ENCODE peak calls at places on chromosome 17, in ten cellular contexts. One of them, this sample, is unnamed.

GRCh38 chr17:81009124-81009523 is 17.5 kb downstream of the CHMP6 start:
- DNase-seq in right cardiac atrium: no peak
- DNase-seq in stimulated activated CD8-positive, alpha-beta memory T cell treated with anti-CD3 and anti-CD28 coated beads, Interleukin-7, amount 100 ng/mL, for 1 hour: no peak
- DNase-seq in WTC11: no peak
- DNase-seq in activated CD4-positive, alpha-beta T cell treated with anti-CD3 and anti-CD28 coated beads, Interleukin-2, amount 50 U/mL, for 1 hour: no peak
- DNase-seq in stimulated activated CD4-positive, alpha-beta T cell treated with anti-CD3 and anti-CD28 coated beads, Interleukin-15, amount 100 ng/mL, for 1 hour: no peak
- DNase-seq in transverse colon: no peak
- DNase-seq in GM10248: no peak
- DNase-seq in SW480: no peak
- DNase-seq in NCI-H2029: no peak
- DNase-seq in this sample: no peak

GRCh38 chr17:78219396-78220150 is 5.5 kb downstream of the BIRC5 start:
- DNase-seq in right cardiac atrium: no peak
- DNase-seq in stimulated activated CD8-positive, alpha-beta memory T cell treated with anti-CD3 and anti-CD28 coated beads, Interleukin-7, amount 100 ng/mL, for 1 hour: no peak
- DNase-seq in WTC11: peak
- DNase-seq in activated CD4-positive, alpha-beta T cell treated with anti-CD3 and anti-CD28 coated beads, Interleukin-2, amount 50 U/mL, for 1 hour: no peak
- DNase-seq in stimulated activated CD4-positive, alpha-beta T cell treated with anti-CD3 and anti-CD28 coated beads, Interleukin-15, amount 100 ng/mL, for 1 hour: no peak
- DNase-seq in transverse colon: no peak
- DNase-seq in GM10248: no peak
- DNase-seq in SW480: no peak
- DNase-seq in NCI-H2029: no peak
- DNase-seq in this sample: no peak

GRCh38 chr17:36932383-36933173 is 4.7 kb upstream of the LHX1 start:
- DNase-seq in right cardiac atrium: no peak
- DNase-seq in stimulated activated CD8-positive, alpha-beta memory T cell treated with anti-CD3 and anti-CD28 coated beads, Interleukin-7, amount 100 ng/mL, for 1 hour: no peak
- DNase-seq in WTC11: no peak
- DNase-seq in activated CD4-positive, alpha-beta T cell treated with anti-CD3 and anti-CD28 coated beads, Interleukin-2, amount 50 U/mL, for 1 hour: no peak
- DNase-seq in stimulated activated CD4-positive, alpha-beta T cell treated with anti-CD3 and anti-CD28 coated beads, Interleukin-15, amount 100 ng/mL, for 1 hour: no peak
- DNase-seq in transverse colon: no peak
- DNase-seq in GM10248: no peak
- DNase-seq in SW480: no peak
- DNase-seq in NCI-H2029: no peak
- DNase-seq in this sample: no peak

GRCh38 chr17:59830846-59831486 is 61.8 kb downstream of the TUBD1 start:
- DNase-seq in right cardiac atrium: no peak
- DNase-seq in stimulated activated CD8-positive, alpha-beta memory T cell treated with anti-CD3 and anti-CD28 coated beads, Interleukin-7, amount 100 ng/mL, for 1 hour: no peak
- DNase-seq in WTC11: no peak
- DNase-seq in activated CD4-positive, alpha-beta T cell treated with anti-CD3 and anti-CD28 coated beads, Interleukin-2, amount 50 U/mL, for 1 hour: no peak
- DNase-seq in stimulated activated CD4-positive, alpha-beta T cell treated with anti-CD3 and anti-CD28 coated beads, Interleukin-15, amount 100 ng/mL, for 1 hour: no peak
- DNase-seq in transverse colon: no peak
- DNase-seq in GM10248: no peak
- DNase-seq in SW480: no peak
- DNase-seq in NCI-H2029: no peak
- DNase-seq in this sample: no peak

GRCh38 chr17:45942284-45942683 is 47.9 kb downstream of the MAPT start:
- DNase-seq in right cardiac atrium: peak
- DNase-seq in stimulated activated CD8-positive, alpha-beta memory T cell treated with anti-CD3 and anti-CD28 coated beads, Interleukin-7, amount 100 ng/mL, for 1 hour: no peak
- DNase-seq in WTC11: no peak
- DNase-seq in activated CD4-positive, alpha-beta T cell treated with anti-CD3 and anti-CD28 coated beads, Interleukin-2, amount 50 U/mL, for 1 hour: no peak
- DNase-seq in stimulated activated CD4-positive, alpha-beta T cell treated with anti-CD3 and anti-CD28 coated beads, Interleukin-15, amount 100 ng/mL, for 1 hour: no peak
- DNase-seq in transverse colon: peak
- DNase-seq in GM10248: no peak
- DNase-seq in SW480: no peak
- DNase-seq in NCI-H2029: peak
- DNase-seq in this sample: peak

GRCh38 chr17:70314096-70314495 is 144.8 kb downstream of the KCNJ2 start:
- DNase-seq in right cardiac atrium: no peak
- DNase-seq in stimulated activated CD8-positive, alpha-beta memory T cell treated with anti-CD3 and anti-CD28 coated beads, Interleukin-7, amount 100 ng/mL, for 1 hour: no peak
- DNase-seq in WTC11: no peak
- DNase-seq in activated CD4-positive, alpha-beta T cell treated with anti-CD3 and anti-CD28 coated beads, Interleukin-2, amount 50 U/mL, for 1 hour: no peak
- DNase-seq in stimulated activated CD4-positive, alpha-beta T cell treated with anti-CD3 and anti-CD28 coated beads, Interleukin-15, amount 100 ng/mL, for 1 hour: no peak
- DNase-seq in transverse colon: no peak
- DNase-seq in GM10248: no peak
- DNase-seq in SW480: no peak
- DNase-seq in NCI-H2029: no peak
- DNase-seq in this sample: no peak

GRCh38 chr17:48575066-48575582 is 3.0 kb downstream of the HOXB4 start:
- DNase-seq in right cardiac atrium: no peak
- DNase-seq in stimulated activated CD8-positive, alpha-beta memory T cell treated with anti-CD3 and anti-CD28 coated beads, Interleukin-7, amount 100 ng/mL, for 1 hour: no peak
- DNase-seq in WTC11: no peak
- DNase-seq in activated CD4-positive, alpha-beta T cell treated with anti-CD3 and anti-CD28 coated beads, Interleukin-2, amount 50 U/mL, for 1 hour: no peak
- DNase-seq in stimulated activated CD4-positive, alpha-beta T cell treated with anti-CD3 and anti-CD28 coated beads, Interleukin-15, amount 100 ng/mL, for 1 hour: no peak
- DNase-seq in transverse colon: no peak
- DNase-seq in GM10248: no peak
- DNase-seq in SW480: peak
- DNase-seq in NCI-H2029: peak
- DNase-seq in this sample: no peak

GRCh38 chr17:5883775-5884665 is 186.2 kb upstream of the WSCD1 start:
- DNase-seq in right cardiac atrium: no peak
- DNase-seq in stimulated activated CD8-positive, alpha-beta memory T cell treated with anti-CD3 and anti-CD28 coated beads, Interleukin-7, amount 100 ng/mL, for 1 hour: no peak
- DNase-seq in WTC11: no peak
- DNase-seq in activated CD4-positive, alpha-beta T cell treated with anti-CD3 and anti-CD28 coated beads, Interleukin-2, amount 50 U/mL, for 1 hour: no peak
- DNase-seq in stimulated activated CD4-positive, alpha-beta T cell treated with anti-CD3 and anti-CD28 coated beads, Interleukin-15, amount 100 ng/mL, for 1 hour: no peak
- DNase-seq in transverse colon: no peak
- DNase-seq in GM10248: no peak
- DNase-seq in SW480: peak
- DNase-seq in NCI-H2029: no peak
- DNase-seq in this sample: no peak

GRCh38 chr17:10073026-10073425 is 125.4 kb downstream of the GAS7 start:
- DNase-seq in right cardiac atrium: no peak
- DNase-seq in stimulated activated CD8-positive, alpha-beta memory T cell treated with anti-CD3 and anti-CD28 coated beads, Interleukin-7, amount 100 ng/mL, for 1 hour: no peak
- DNase-seq in WTC11: no peak
- DNase-seq in activated CD4-positive, alpha-beta T cell treated with anti-CD3 and anti-CD28 coated beads, Interleukin-2, amount 50 U/mL, for 1 hour: no peak
- DNase-seq in stimulated activated CD4-positive, alpha-beta T cell treated with anti-CD3 and anti-CD28 coated beads, Interleukin-15, amount 100 ng/mL, for 1 hour: no peak
- DNase-seq in transverse colon: no peak
- DNase-seq in GM10248: no peak
- DNase-seq in SW480: no peak
- DNase-seq in NCI-H2029: no peak
- DNase-seq in this sample: no peak

GRCh38 chr17:44267818-44268490 is at the start of gene SLC4A1:
- DNase-seq in right cardiac atrium: no peak
- DNase-seq in stimulated activated CD8-positive, alpha-beta memory T cell treated with anti-CD3 and anti-CD28 coated beads, Interleukin-7, amount 100 ng/mL, for 1 hour: no peak
- DNase-seq in WTC11: no peak
- DNase-seq in activated CD4-positive, alpha-beta T cell treated with anti-CD3 and anti-CD28 coated beads, Interleukin-2, amount 50 U/mL, for 1 hour: no peak
- DNase-seq in stimulated activated CD4-positive, alpha-beta T cell treated with anti-CD3 and anti-CD28 coated beads, Interleukin-15, amount 100 ng/mL, for 1 hour: no peak
- DNase-seq in transverse colon: no peak
- DNase-seq in GM10248: no peak
- DNase-seq in SW480: no peak
- DNase-seq in NCI-H2029: no peak
- DNase-seq in this sample: no peak

GRCh38 chr17:43655702-43656275 is 5.9 kb downstream of the MEOX1 start:
- DNase-seq in right cardiac atrium: no peak
- DNase-seq in stimulated activated CD8-positive, alpha-beta memory T cell treated with anti-CD3 and anti-CD28 coated beads, Interleukin-7, amount 100 ng/mL, for 1 hour: no peak
- DNase-seq in WTC11: no peak
- DNase-seq in activated CD4-positive, alpha-beta T cell treated with anti-CD3 and anti-CD28 coated beads, Interleukin-2, amount 50 U/mL, for 1 hour: no peak
- DNase-seq in stimulated activated CD4-positive, alpha-beta T cell treated with anti-CD3 and anti-CD28 coated beads, Interleukin-15, amount 100 ng/mL, for 1 hour: no peak
- DNase-seq in transverse colon: no peak
- DNase-seq in GM10248: no peak
- DNase-seq in SW480: no peak
- DNase-seq in NCI-H2029: no peak
- DNase-seq in this sample: no peak

GRCh38 chr17:75589919-75590303 is 2.3 kb downstream of the MYO15B start:
- DNase-seq in right cardiac atrium: no peak
- DNase-seq in stimulated activated CD8-positive, alpha-beta memory T cell treated with anti-CD3 and anti-CD28 coated beads, Interleukin-7, amount 100 ng/mL, for 1 hour: no peak
- DNase-seq in WTC11: no peak
- DNase-seq in activated CD4-positive, alpha-beta T cell treated with anti-CD3 and anti-CD28 coated beads, Interleukin-2, amount 50 U/mL, for 1 hour: no peak
- DNase-seq in stimulated activated CD4-positive, alpha-beta T cell treated with anti-CD3 and anti-CD28 coated beads, Interleukin-15, amount 100 ng/mL, for 1 hour: no peak
- DNase-seq in transverse colon: peak
- DNase-seq in GM10248: no peak
- DNase-seq in SW480: no peak
- DNase-seq in NCI-H2029: peak
- DNase-seq in this sample: peak

GRCh38 chr17:75430159-75430748 is 24.8 kb upstream of the GRB2 start:
- DNase-seq in right cardiac atrium: no peak
- DNase-seq in stimulated activated CD8-positive, alpha-beta memory T cell treated with anti-CD3 and anti-CD28 coated beads, Interleukin-7, amount 100 ng/mL, for 1 hour: no peak
- DNase-seq in WTC11: peak
- DNase-seq in activated CD4-positive, alpha-beta T cell treated with anti-CD3 and anti-CD28 coated beads, Interleukin-2, amount 50 U/mL, for 1 hour: no peak
- DNase-seq in stimulated activated CD4-positive, alpha-beta T cell treated with anti-CD3 and anti-CD28 coated beads, Interleukin-15, amount 100 ng/mL, for 1 hour: no peak
- DNase-seq in transverse colon: peak
- DNase-seq in GM10248: no peak
- DNase-seq in SW480: peak
- DNase-seq in NCI-H2029: no peak
- DNase-seq in this sample: no peak

GRCh38 chr17:36148559-36149295 is 27.7 kb downstream of the TBC1D3B start:
- DNase-seq in right cardiac atrium: peak
- DNase-seq in stimulated activated CD8-positive, alpha-beta memory T cell treated with anti-CD3 and anti-CD28 coated beads, Interleukin-7, amount 100 ng/mL, for 1 hour: peak
- DNase-seq in WTC11: peak
- DNase-seq in activated CD4-positive, alpha-beta T cell treated with anti-CD3 and anti-CD28 coated beads, Interleukin-2, amount 50 U/mL, for 1 hour: peak
- DNase-seq in stimulated activated CD4-positive, alpha-beta T cell treated with anti-CD3 and anti-CD28 coated beads, Interleukin-15, amount 100 ng/mL, for 1 hour: peak
- DNase-seq in transverse colon: peak
- DNase-seq in GM10248: peak
- DNase-seq in SW480: peak
- DNase-seq in NCI-H2029: no peak
- DNase-seq in this sample: no peak

This sample was measured in NCI-H446.